ENCODE peak calls at places on chromosomes 11 and 22, in six cellular contexts. P is left lobe of liver; W is left lung; Q is mammary epithelial cell; I is AG04450; T is activated T-helper 1 cell treated with anti-CD3 and anti-CD28 coated beads, Interleukin-2, amount 50 U/mL, for 16 hours. Z is an unnamed sample.

GRCh38 chr22:23149743-23150238 is 4.5 kb downstream of the RAB36 start:
- DNase-seq in P (no peak), W (no peak), Q (no peak), I (no peak), T (no peak), Z (no peak)

GRCh38 chr22:20793386-20794131 is 19.6 kb downstream of the SERPIND1 start:
- DNase-seq in P (no peak), W (no peak), Q (no peak), I (no peak), T (no peak), Z (no peak)

GRCh38 chr11:101354801-101355200 is 225.2 kb upstream of the PGR start:
- DNase-seq in P (no peak), W (no peak), Q (no peak), I (no peak), T (no peak), Z (no peak)

GRCh38 chr11:18772211-18772610 is 19.4 kb downstream of the PTPN5 start:
- DNase-seq in P (no peak), W (no peak), Q (no peak), I (no peak), T (no peak), Z (no peak)

GRCh38 chr11:128506384-128506783 is 81.0 kb downstream of the ETS1 start:
- DNase-seq in P (no peak), W (no peak), Q (no peak), I (no peak), T (no peak), Z (no peak)

GRCh38 chr11:128193633-128194032 is 393.7 kb downstream of the ETS1 start:
- DNase-seq in P (no peak), W (no peak), Q (no peak), I (no peak), T (no peak), Z (no peak)

GRCh38 chr22:22941831-22942510 is 54.4 kb downstream of the IGLL5 start:
- DNase-seq in P (peak), W (peak), Q (no peak), I (no peak), T (no peak), Z (no peak)

GRCh38 chr22:37631448-37632173 is 7.9 kb upstream of the SH3BP1 start:
- DNase-seq in P (no peak), W (no peak), Q (no peak), I (no peak), T (no peak), Z (no peak)

GRCh38 chr11:27217948-27218410 is 145.0 kb downstream of the CCDC34 start:
- DNase-seq in P (no peak), W (no peak), Q (peak), I (no peak), T (no peak), Z (peak)

GRCh38 chr11:68816917-68817419 is 24.7 kb downstream of the CPT1A start:
- DNase-seq in P (no peak), W (no peak), Q (no peak), I (no peak), T (no peak), Z (no peak)

GRCh38 chr11:61956191-61957027 is 6.3 kb downstream of the BEST1 start:
- DNase-seq in P (no peak), W (peak), Q (no peak), I (no peak), T (no peak), Z (no peak)

GRCh38 chr22:42369250-42370041 is 62.8 kb downstream of the NFAM1 start:
- DNase-seq in P (peak), W (peak), Q (peak), I (peak), T (peak), Z (peak)

GRCh38 chr11:4826425-4826824 is 5.3 kb downstream of the OR51F2 start:
- DNase-seq in P (no peak), W (no peak), Q (no peak), I (no peak), T (no peak), Z (peak)

GRCh38 chr11:60872124-60872951 is 5.0 kb downstream of the ZP1 start:
- DNase-seq in P (peak), W (no peak), Q (no peak), I (no peak), T (no peak), Z (no peak)

GRCh38 chr22:20296598-20296997 is 23.3 kb downstream of the DGCR6L start:
- DNase-seq in P (no peak), W (no peak), Q (no peak), I (no peak), T (no peak), Z (no peak)

GRCh38 chr11:34476853-34477252 is 36.7 kb downstream of the ELF5 start:
- DNase-seq in P (no peak), W (no peak), Q (no peak), I (no peak), T (no peak), Z (no peak)

Z was measured in astrocyte of the cerebellum.